ENCODE peak calls at places on chromosome 22, in seven cellular contexts. L, O, F, I, A, V and B are unnamed samples.

GRCh38 chr22:43824724-43825485 is 12.8 kb upstream of the EFCAB6 start:
- DNase-seq in L (no peak), A (no peak), O (no peak), V (no peak), F (no peak), I (no peak), B (no peak)

GRCh38 chr22:19396934-19397728 is 34.4 kb downstream of the HIRA start:
- DNase-seq in A (no peak), L (no peak), I (no peak), O (no peak), V (no peak), F (no peak), B (no peak)

GRCh38 chr22:27489265-27489675 is 312.3 kb downstream of the MN1 start:
- DNase-seq in O (no peak), F (no peak), I (no peak), L (no peak), A (no peak), V (no peak), B (no peak)

GRCh38 chr22:39656495-39657490 is 86.2 kb downstream of the CACNA1I start:
- DNase-seq in I (no peak), A (no peak), F (no peak), V (no peak), O (no peak), L (no peak), B (no peak)

GRCh38 chr22:38214248-38215056 is 12.7 kb downstream of the MAFF start:
- DNase-seq in I (peak), L (peak), O (peak), V (no peak), F (peak), A (peak), B (peak)

GRCh38 chr22:24178502-24179440 is 2.5 kb upstream of the SUSD2 start:
- DNase-seq in F (peak), V (no peak), A (no peak), O (peak), I (peak), L (peak), B (no peak)

GRCh38 chr22:33864723-33865130 is 55.5 kb downstream of the LARGE1 start:
- DNase-seq in L (peak), V (no peak), F (no peak), O (no peak), A (no peak), I (no peak), B (no peak)

GRCh38 chr22:37732699-37733607 is 36.1 kb downstream of the TRIOBP start:
- DNase-seq in I (no peak), F (no peak), A (no peak), O (no peak), V (no peak), L (no peak), B (no peak)

GRCh38 chr22:19125474-19126308 is 3.5 kb upstream of the DGCR2 start:
- DNase-seq in A (no peak), O (no peak), F (no peak), L (no peak), I (no peak), V (no peak), B (no peak)

GRCh38 chr22:21020802-21021429 is 6.0 kb downstream of the P2RX6 start:
- DNase-seq in I (peak), O (peak), V (no peak), F (peak), A (no peak), L (peak), B (no peak)

GRCh38 chr22:27115816-27116256 is 458.4 kb downstream of the MIAT start:
- DNase-seq in V (no peak), A (no peak), O (no peak), I (no peak), F (no peak), L (no peak), B (no peak)

GRCh38 chr22:38696606-38697005 is 4.1 kb downstream of the JOSD1 start:
- DNase-seq in F (no peak), L (no peak), O (no peak), V (no peak), A (no peak), I (no peak), B (no peak)

GRCh38 chr22:32531955-32532818 is 57.6 kb downstream of the FBXO7 start:
- DNase-seq in L (no peak), A (no peak), O (peak), V (no peak), F (peak), I (no peak), B (no peak)

GRCh38 chr22:38066381-38067027 is 9.3 kb downstream of the PICK1 start:
- DNase-seq in A (no peak), V (no peak), L (no peak), I (no peak), F (peak), O (no peak), B (no peak)

GRCh38 chr22:23404689-23405365 is 175.3 kb downstream of the IGLL1 start:
- DNase-seq in A (no peak), L (no peak), O (peak), F (no peak), V (no peak), I (no peak), B (no peak)

GRCh38 chr22:41369089-41369745 is 12.5 kb upstream of the TEF start:
- DNase-seq in A (no peak), L (no peak), V (no peak), F (peak), O (no peak), I (no peak), B (no peak)

GRCh38 chr22:31733580-31734079 is 16.3 kb downstream of the PRR14L start:
- DNase-seq in F (no peak), I (no peak), L (no peak), V (no peak), A (no peak), O (no peak), B (no peak)

GRCh38 chr22:35620624-35621245 is 3.6 kb upstream of the MB start:
- DNase-seq in A (no peak), V (no peak), O (no peak), I (no peak), F (no peak), L (no peak), B (no peak)

GRCh38 chr22:49150801-49151221 is 676.9 kb downstream of the BRD1 start:
- DNase-seq in L (no peak), A (no peak), V (no peak), F (no peak), O (no peak), I (no peak), B (no peak)

GRCh38 chr22:33325232-33326004 is 267.2 kb upstream of the SYN3 start:
- DNase-seq in O (no peak), A (no peak), V (no peak), L (peak), I (no peak), F (no peak), B (no peak)